ENCODE peak calls at places on chromosome 7, in seven cellular contexts. D is NB4, C is A549, Q is GM12878, S is HCT116, P is H1, A is K562. W is an unnamed sample.

GRCh38 chr7:2193120-2193519 is 39.6 kb downstream of the MAD1L1 start:
- DNase-seq in D (no peak), C (no peak), Q (no peak), S (no peak), P (no peak), A (no peak), W (no peak)

GRCh38 chr7:126574276-126574675 is 678.5 kb downstream of the GRM8 start:
- DNase-seq in D (no peak), C (peak; percentile 15), Q (no peak), S (no peak), P (no peak), A (no peak), W (no peak)

GRCh38 chr7:68963547-68963946 is 634.7 kb upstream of the AUTS2 start:
- DNase-seq in D (no peak), C (peak; percentile 71), Q (no peak), S (no peak), P (no peak), A (no peak), W (no peak)

GRCh38 chr7:3063016-3063753 is 19.5 kb upstream of the CARD11 start:
- DNase-seq in D (no peak), C (no peak), Q (no peak), S (no peak), P (no peak), A (no peak), W (no peak)

GRCh38 chr7:5472432-5473315 is 49.0 kb upstream of the TNRC18 start:
- DNase-seq in D (peak; percentile 92), C (peak; percentile 40), Q (no peak), S (no peak), P (no peak), A (peak; percentile 86), W (no peak)

GRCh38 chr7:132138817-132139216 is 437.5 kb downstream of the PLXNA4 start:
- DNase-seq in D (no peak), C (peak; percentile 63), Q (no peak), S (no peak), P (no peak), A (no peak), W (peak; percentile 41)

GRCh38 chr7:98866765-98867164 is 3.0 kb downstream of the TMEM130 start:
- DNase-seq in D (no peak), C (no peak), Q (no peak), S (no peak), P (no peak), A (no peak), W (no peak)

GRCh38 chr7:34596887-34597286 is 61.1 kb upstream of the NPSR1 start:
- DNase-seq in D (peak; percentile 45), C (peak; percentile 25), Q (no peak), S (peak; percentile 13), P (no peak), A (no peak), W (peak; percentile 50)

GRCh38 chr7:69602522-69602921 is 4.2 kb downstream of the AUTS2 start:
- DNase-seq in D (no peak), C (no peak), Q (no peak), S (no peak), P (no peak), A (no peak), W (no peak)

GRCh38 chr7:50775826-50776225 is 6.9 kb downstream of the GRB10 start:
- DNase-seq in D (no peak), C (no peak), Q (no peak), S (no peak), P (no peak), A (no peak), W (no peak)

GRCh38 chr7:37833107-37833817 is 15.1 kb upstream of the NME8 start:
- DNase-seq in D (peak; percentile 83), C (peak; percentile 73), Q (no peak), S (peak; percentile 7), P (peak; percentile 7), A (peak; percentile 56), W (peak; percentile 40)

GRCh38 chr7:48084727-48085432 is 4.2 kb upstream of the UPP1 start:
- DNase-seq in D (peak; percentile 99), C (peak; percentile 94), Q (peak; percentile 90), S (peak; percentile 87), P (no peak), A (peak; percentile 80), W (peak; percentile 90)

GRCh38 chr7:265998-266850 is 23.7 kb upstream of the FOXL3 start:
- DNase-seq in D (no peak), C (no peak), Q (no peak), S (no peak), P (no peak), A (no peak), W (no peak)

GRCh38 chr7:31113660-31114059 is 61.6 kb downstream of the ADCYAP1R1 start:
- DNase-seq in D (no peak), C (no peak), Q (no peak), S (no peak), P (no peak), A (no peak), W (no peak)

GRCh38 chr7:7965301-7965700 is 3.3 kb upstream of the GLCCI1 start:
- DNase-seq in D (no peak), C (no peak), Q (no peak), S (no peak), P (no peak), A (no peak), W (no peak)

GRCh38 chr7:28853834-28854749 is 104.0 kb downstream of the TRIL start:
- DNase-seq in D (peak; percentile 70), C (peak; percentile 66), Q (peak; percentile 26), S (peak; percentile 63), P (peak; percentile 71), A (peak; percentile 73), W (peak; percentile 72)

GRCh38 chr7:47400741-47401206 is 181.1 kb downstream of the TNS3 start:
- DNase-seq in D (no peak), C (no peak), Q (no peak), S (no peak), P (no peak), A (peak; percentile 18), W (no peak)

GRCh38 chr7:127251458-127252379 is 1.0 kb downstream of the GRM8 start:
- DNase-seq in D (no peak), C (no peak), Q (no peak), S (no peak), P (no peak), A (no peak), W (no peak)

GRCh38 chr7:69813637-69814240 is 215.5 kb downstream of the AUTS2 start:
- DNase-seq in D (peak; percentile 18), C (no peak), Q (no peak), S (no peak), P (no peak), A (no peak), W (no peak)

GRCh38 chr7:36863901-36864701 is 139.8 kb upstream of the AOAH start:
- DNase-seq in D (no peak), C (no peak), Q (no peak), S (no peak), P (no peak), A (no peak), W (peak; percentile 33)

GRCh38 chr7:85488406-85488805 is 301.6 kb upstream of the SEMA3D start:
- DNase-seq in D (no peak), C (no peak), Q (no peak), S (no peak), P (no peak), A (no peak), W (no peak)

DNA sequence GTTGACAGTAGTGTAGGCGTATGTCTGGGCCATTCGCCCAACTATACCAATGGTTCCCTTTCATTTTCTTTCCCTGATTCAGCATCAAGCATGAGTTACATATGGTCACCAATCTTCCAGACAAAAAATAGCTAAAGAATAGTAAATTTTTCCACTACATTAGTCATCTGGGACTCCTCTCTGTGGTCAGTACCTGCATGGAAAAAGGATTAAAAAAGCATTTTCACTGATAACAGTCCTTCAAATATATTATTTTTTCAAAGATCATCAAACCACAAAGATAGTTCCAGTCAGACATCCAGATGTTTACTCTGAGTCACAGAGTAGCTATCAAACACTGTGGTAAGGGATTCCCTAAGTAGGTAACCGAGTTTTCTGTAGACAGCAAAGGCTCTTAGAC is 302.6 kb upstream of the SEMA3D start:
- DNase-seq in D (no peak), C (peak; percentile 1), Q (no peak), S (peak; percentile 8), P (no peak), A (no peak), W (no peak)
- TF ChIP-seq MAX in D (no peak), C (no peak), Q (no peak), S (no peak), P (no peak), A (no peak), W (no peak)

GRCh38 chr7:22445140-22445722 is 54.8 kb downstream of the STEAP1B start:
- DNase-seq in D (no peak), C (no peak), Q (no peak), S (no peak), P (no peak), A (no peak), W (peak; percentile 99)
- TF ChIP-seq POLR2A in D (no peak), C (no peak), Q (no peak), S (no peak), P (no peak), A (no peak), W (peak; percentile 71)

DNA sequence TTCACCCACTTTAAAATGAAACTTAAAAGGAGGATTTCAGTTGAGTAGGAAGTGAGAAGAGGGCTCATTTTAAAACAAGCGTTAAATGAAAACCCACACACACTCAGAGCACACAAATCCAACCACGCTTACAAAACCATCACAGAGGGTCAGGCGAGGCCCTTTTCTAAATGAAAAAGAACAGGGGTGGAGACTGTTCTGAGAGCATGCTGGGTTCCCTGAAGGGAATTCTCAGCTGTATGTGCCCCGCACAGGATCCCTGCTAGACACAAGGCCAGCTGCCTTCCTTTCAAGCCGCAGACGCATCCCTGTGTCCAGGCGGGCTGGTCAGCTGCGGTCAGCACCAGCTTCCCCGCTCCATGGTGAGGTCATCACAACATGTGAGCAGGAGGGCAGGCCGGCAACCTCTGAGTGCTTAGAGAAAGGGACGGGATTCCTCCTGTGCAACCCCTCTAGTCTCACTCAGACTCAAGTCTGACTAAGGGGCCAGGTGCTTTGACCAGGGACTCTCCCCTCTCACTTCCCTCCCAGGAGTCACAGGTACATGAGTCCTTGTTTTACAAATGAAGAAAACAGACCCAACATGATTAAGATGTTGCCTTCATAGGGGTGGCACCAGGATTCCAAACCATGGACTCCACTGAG is 111.9 kb downstream of the EGFR start:
- DNase-seq in D (no peak), C (no peak), Q (no peak), S (no peak), P (no peak), A (no peak), W (no peak)
- TF ChIP-seq MAX in D (no peak), C (no peak), Q (no peak), S (no peak), P (no peak), A (no peak), W (no peak)

GRCh38 chr7:12217311-12217710 is 6.2 kb downstream of the TMEM106B start:
- DNase-seq in D (no peak), C (no peak), Q (no peak), S (no peak), P (no peak), A (no peak), W (no peak)

GRCh38 chr7:12212051-12212485 is 974 bp downstream of the TMEM106B start:
- DNase-seq in D (peak; percentile 25), C (peak; percentile 6), Q (no peak), S (peak; percentile 16), P (no peak), A (peak; percentile 58), W (no peak)

GRCh38 chr7:12210179-12211053 is 678 bp upstream of the TMEM106B start:
- DNase-seq in D (no peak), C (no peak), Q (no peak), S (no peak), P (no peak), A (no peak), W (peak; percentile 66)

GRCh38 chr7:12207046-12207445 is 4.0 kb upstream of the TMEM106B start:
- DNase-seq in D (no peak), C (no peak), Q (no peak), S (no peak), P (no peak), A (no peak), W (no peak)

GRCh38 chr7:12211054-12212050 is at the start of gene TMEM106B:
- DNase-seq in D (peak; percentile 96), C (peak; percentile 97), Q (peak; percentile 82), S (peak; percentile 93), P (peak; percentile 92), A (peak; percentile 98), W (peak; percentile 97)
- TF ChIP-seq POLR2A in D (peak; percentile 84), C (peak; percentile 66), Q (peak; percentile 94), S (no peak), P (peak; percentile 29), A (peak; percentile 84), W (peak; percentile 88)